ENCODE peak calls at places on chromosomes 6 and 20, in six cellular contexts. One of them, this sample, is unnamed.
A peak's percentile ranks its signal among the peaks of the same experiment; 100 is the strongest.

GRCh38 chr6:6497541-6497940 is 91.0 kb upstream of the LY86 start:
- DNase-seq in AG09309: no peak
- DNase-seq in GM06990: no peak
- DNase-seq in vagina: no peak
- DNase-seq in Peyer's patch: no peak
- DNase-seq in NB4: no peak
- DNase-seq in this sample: no peak

GRCh38 chr6:157304840-157305675 is 18.3 kb downstream of the TMEM242 start:
- DNase-seq in AG09309: no peak
- DNase-seq in GM06990: no peak
- DNase-seq in vagina: no peak
- DNase-seq in Peyer's patch: no peak
- DNase-seq in NB4: peak; percentile 73
- DNase-seq in this sample: peak; percentile 37

GRCh38 chr6:4965506-4966389 is 38.1 kb downstream of the RPP40 start:
- DNase-seq in AG09309: no peak
- DNase-seq in GM06990: no peak
- DNase-seq in vagina: no peak
- DNase-seq in Peyer's patch: no peak
- DNase-seq in NB4: peak; percentile 49
- DNase-seq in this sample: no peak

GRCh38 chr6:25962368-25963127 is at the start of gene TRIM38:
- DNase-seq in AG09309: peak; percentile 85
- DNase-seq in GM06990: peak; percentile 73
- DNase-seq in vagina: peak; percentile 94
- DNase-seq in Peyer's patch: peak; percentile 95
- DNase-seq in NB4: peak; percentile 97
- DNase-seq in this sample: peak; percentile 94

GRCh38 chr20:6583134-6583738 is 184.2 kb upstream of the BMP2 start:
- DNase-seq in AG09309: no peak
- DNase-seq in GM06990: no peak
- DNase-seq in vagina: no peak
- DNase-seq in Peyer's patch: no peak
- DNase-seq in NB4: peak; percentile 92
- DNase-seq in this sample: peak; percentile 60

GRCh38 chr6:53979468-53980067 is 131.7 kb upstream of the MLIP start:
- DNase-seq in AG09309: no peak
- DNase-seq in GM06990: no peak
- DNase-seq in vagina: no peak
- DNase-seq in Peyer's patch: no peak
- DNase-seq in NB4: peak; percentile 57
- DNase-seq in this sample: peak; percentile 70

GRCh38 chr20:46939031-46939430 is 44.4 kb downstream of the EYA2 start:
- DNase-seq in AG09309: no peak
- DNase-seq in GM06990: no peak
- DNase-seq in vagina: no peak
- DNase-seq in Peyer's patch: no peak
- DNase-seq in NB4: peak; percentile 43
- DNase-seq in this sample: no peak

GRCh38 chr6:166591961-166592520 is 5.6 kb upstream of the RAMACL start:
- DNase-seq in AG09309: no peak
- DNase-seq in GM06990: no peak
- DNase-seq in vagina: no peak
- DNase-seq in Peyer's patch: no peak
- DNase-seq in NB4: no peak
- DNase-seq in this sample: no peak

GRCh38 chr6:155738602-155739001 is 283.0 kb upstream of the NOX3 start:
- DNase-seq in AG09309: no peak
- DNase-seq in GM06990: no peak
- DNase-seq in vagina: no peak
- DNase-seq in Peyer's patch: no peak
- DNase-seq in NB4: no peak
- DNase-seq in this sample: no peak

GRCh38 chr6:105301756-105302616 is 100.9 kb downstream of the PREP start:
- DNase-seq in AG09309: no peak
- DNase-seq in GM06990: no peak
- DNase-seq in vagina: no peak
- DNase-seq in Peyer's patch: no peak
- DNase-seq in NB4: no peak
- DNase-seq in this sample: no peak

GRCh38 chr6:1110935-1111334 is 201.0 kb upstream of the FOXQ1 start:
- DNase-seq in AG09309: no peak
- DNase-seq in GM06990: no peak
- DNase-seq in vagina: peak; percentile 86
- DNase-seq in Peyer's patch: no peak
- DNase-seq in NB4: no peak
- DNase-seq in this sample: no peak

GRCh38 chr20:51930775-51931174 is 128.5 kb upstream of the SALL4 start:
- DNase-seq in AG09309: peak; percentile 10
- DNase-seq in GM06990: no peak
- DNase-seq in vagina: no peak
- DNase-seq in Peyer's patch: no peak
- DNase-seq in NB4: peak; percentile 17
- DNase-seq in this sample: peak; percentile 87

GRCh38 chr20:19968488-19969073 is 48.6 kb upstream of the NAA20 start:
- DNase-seq in AG09309: no peak
- DNase-seq in GM06990: no peak
- DNase-seq in vagina: no peak
- DNase-seq in Peyer's patch: peak; percentile 14
- DNase-seq in NB4: no peak
- DNase-seq in this sample: no peak

GRCh38 chr6:28807682-28808280 is 116.0 kb downstream of the TRIM27 start:
- DNase-seq in AG09309: no peak
- DNase-seq in GM06990: peak; percentile 49
- DNase-seq in vagina: no peak
- DNase-seq in Peyer's patch: no peak
- DNase-seq in NB4: peak; percentile 77
- DNase-seq in this sample: peak; percentile 58

GRCh38 chr20:59765599-59766177 is 161.3 kb downstream of the PHACTR3 start:
- DNase-seq in AG09309: no peak
- DNase-seq in GM06990: no peak
- DNase-seq in vagina: no peak
- DNase-seq in Peyer's patch: no peak
- DNase-seq in NB4: peak; percentile 66
- DNase-seq in this sample: no peak

GRCh38 chr20:17648306-17648646 is 33.8 kb downstream of the RRBP1 start:
- DNase-seq in AG09309: no peak
- DNase-seq in GM06990: no peak
- DNase-seq in vagina: no peak
- DNase-seq in Peyer's patch: no peak
- DNase-seq in NB4: peak; percentile 90
- DNase-seq in this sample: no peak

GRCh38 chr20:41169791-41170351 is 32.5 kb downstream of the PLCG1 start:
- DNase-seq in AG09309: peak; percentile 20
- DNase-seq in GM06990: no peak
- DNase-seq in vagina: no peak
- DNase-seq in Peyer's patch: no peak
- DNase-seq in NB4: no peak
- DNase-seq in this sample: peak; percentile 50

GRCh38 chr6:47455533-47456209 is 21.9 kb upstream of the CD2AP start:
- DNase-seq in AG09309: no peak
- DNase-seq in GM06990: peak; percentile 38
- DNase-seq in vagina: no peak
- DNase-seq in Peyer's patch: no peak
- DNase-seq in NB4: no peak
- DNase-seq in this sample: no peak

GRCh38 chr6:137697267-137697938 is 169.7 kb upstream of the TNFAIP3 start:
- DNase-seq in AG09309: no peak
- DNase-seq in GM06990: no peak
- DNase-seq in vagina: no peak
- DNase-seq in Peyer's patch: no peak
- DNase-seq in NB4: no peak
- DNase-seq in this sample: peak; percentile 94

GRCh38 chr6:158457616-158458278 is 102.1 kb upstream of the TMEM181 start:
- DNase-seq in AG09309: no peak
- DNase-seq in GM06990: no peak
- DNase-seq in vagina: no peak
- DNase-seq in Peyer's patch: no peak
- DNase-seq in NB4: no peak
- DNase-seq in this sample: no peak

GRCh38 chr20:49575551-49576060 is 7.7 kb upstream of the PTGIS start:
- DNase-seq in AG09309: no peak
- DNase-seq in GM06990: no peak
- DNase-seq in vagina: peak; percentile 70
- DNase-seq in Peyer's patch: no peak
- DNase-seq in NB4: no peak
- DNase-seq in this sample: peak; percentile 77

GRCh38 chr6:151763938-151764680 is 43.4 kb upstream of the ESR1 start:
- DNase-seq in AG09309: peak; percentile 66
- DNase-seq in GM06990: peak; percentile 34
- DNase-seq in vagina: peak; percentile 94
- DNase-seq in Peyer's patch: peak; percentile 34
- DNase-seq in NB4: peak; percentile 59
- DNase-seq in this sample: peak; percentile 97

GRCh38 chr6:151765444-151765886 is 42.0 kb upstream of the ESR1 start:
- DNase-seq in AG09309: peak; percentile 76
- DNase-seq in GM06990: peak; percentile 26
- DNase-seq in vagina: no peak
- DNase-seq in Peyer's patch: peak; percentile 25
- DNase-seq in NB4: peak; percentile 59
- DNase-seq in this sample: peak; percentile 97

GRCh38 chr6:151762817-151763216 is 44.7 kb upstream of the ESR1 start:
- DNase-seq in AG09309: no peak
- DNase-seq in GM06990: no peak
- DNase-seq in vagina: no peak
- DNase-seq in Peyer's patch: no peak
- DNase-seq in NB4: no peak
- DNase-seq in this sample: no peak

GRCh38 chr6:151760486-151760885 is 47.0 kb upstream of the ESR1 start:
- DNase-seq in AG09309: no peak
- DNase-seq in GM06990: no peak
- DNase-seq in vagina: no peak
- DNase-seq in Peyer's patch: no peak
- DNase-seq in NB4: no peak
- DNase-seq in this sample: no peak

DNA sequence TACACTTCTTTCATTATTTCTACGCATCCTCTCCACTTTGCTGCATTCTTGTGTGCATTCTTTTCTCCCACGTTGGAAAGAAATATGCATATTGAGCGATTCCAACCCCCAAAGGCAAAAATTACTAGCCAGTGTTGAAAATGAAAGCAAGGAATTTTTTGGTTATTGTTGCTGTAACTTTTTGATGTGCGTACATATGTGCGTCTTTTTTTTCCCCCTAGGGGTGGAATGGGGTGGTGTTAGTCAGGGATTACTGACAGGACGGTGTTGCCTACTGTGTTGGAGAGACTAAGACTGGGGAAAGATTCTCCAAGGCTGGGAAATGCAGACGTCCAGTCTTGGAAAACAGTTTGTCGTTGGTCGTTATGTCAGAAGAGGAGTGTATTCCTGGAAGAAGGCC is 44.2 kb upstream of the ESR1 start:
- DNase-seq in AG09309: no peak
- DNase-seq in GM06990: no peak
- DNase-seq in vagina: no peak
- DNase-seq in Peyer's patch: no peak
- DNase-seq in NB4: no peak
- DNase-seq in this sample: peak; percentile 85
- TF ChIP-seq CTCF in AG09309: peak; percentile 59
- TF ChIP-seq CTCF in GM06990: no peak
- TF ChIP-seq CTCF in vagina: peak; percentile 26
- TF ChIP-seq CTCF in Peyer's patch: peak; percentile 10
- TF ChIP-seq CTCF in NB4: no peak
- TF ChIP-seq CTCF in this sample: peak; percentile 74

DNA sequence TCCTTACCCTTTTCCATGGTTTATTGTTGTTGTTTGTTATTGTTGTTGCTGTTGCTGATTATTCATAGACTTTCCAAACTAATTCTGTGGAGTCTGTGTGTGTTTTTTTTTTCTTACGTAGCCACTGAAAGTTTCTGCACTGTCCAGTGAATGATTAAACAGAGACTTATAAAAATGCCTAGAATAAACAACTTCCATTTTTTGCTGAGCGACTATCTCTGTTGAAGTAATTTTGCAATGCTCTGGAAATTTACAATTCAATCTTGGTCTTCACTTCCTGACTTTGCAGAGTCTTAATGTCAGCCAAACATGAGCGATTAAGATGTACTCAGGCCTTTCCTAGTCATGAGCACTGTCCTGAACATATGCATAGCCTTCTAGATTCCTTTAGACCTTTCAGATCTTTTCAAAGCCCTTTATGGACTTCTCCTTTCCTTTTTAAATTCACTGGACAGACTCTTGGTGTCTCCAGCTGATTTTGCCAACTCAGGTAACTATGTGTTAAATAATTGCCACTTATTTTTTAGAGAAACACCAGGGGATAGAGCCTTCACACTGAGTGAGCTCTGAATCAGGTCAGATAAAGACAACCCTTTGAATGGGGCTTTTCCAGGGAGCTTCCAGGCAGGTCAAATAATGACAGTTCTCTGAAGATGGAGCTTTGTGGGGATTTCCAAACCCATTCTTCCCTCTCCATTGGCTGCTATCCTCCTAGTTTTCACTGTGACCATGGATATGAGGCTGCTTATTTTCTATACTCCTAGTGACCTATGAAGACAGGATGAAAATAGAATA is 622.8 kb upstream of the EPHA7 start:
- DNase-seq in AG09309: no peak
- DNase-seq in GM06990: no peak
- DNase-seq in vagina: no peak
- DNase-seq in Peyer's patch: no peak
- DNase-seq in NB4: no peak
- DNase-seq in this sample: no peak
- H3K4me3 ChIP-seq in AG09309: no peak overlapping the region
- H3K4me3 ChIP-seq in GM06990: no peak overlapping the region
- H3K4me3 ChIP-seq in vagina: no peak overlapping the region
- H3K4me3 ChIP-seq in Peyer's patch: no peak overlapping the region
- H3K4me3 ChIP-seq in NB4: no peak overlapping the region
- H3K4me3 ChIP-seq in this sample: no peak overlapping the region

DNA sequence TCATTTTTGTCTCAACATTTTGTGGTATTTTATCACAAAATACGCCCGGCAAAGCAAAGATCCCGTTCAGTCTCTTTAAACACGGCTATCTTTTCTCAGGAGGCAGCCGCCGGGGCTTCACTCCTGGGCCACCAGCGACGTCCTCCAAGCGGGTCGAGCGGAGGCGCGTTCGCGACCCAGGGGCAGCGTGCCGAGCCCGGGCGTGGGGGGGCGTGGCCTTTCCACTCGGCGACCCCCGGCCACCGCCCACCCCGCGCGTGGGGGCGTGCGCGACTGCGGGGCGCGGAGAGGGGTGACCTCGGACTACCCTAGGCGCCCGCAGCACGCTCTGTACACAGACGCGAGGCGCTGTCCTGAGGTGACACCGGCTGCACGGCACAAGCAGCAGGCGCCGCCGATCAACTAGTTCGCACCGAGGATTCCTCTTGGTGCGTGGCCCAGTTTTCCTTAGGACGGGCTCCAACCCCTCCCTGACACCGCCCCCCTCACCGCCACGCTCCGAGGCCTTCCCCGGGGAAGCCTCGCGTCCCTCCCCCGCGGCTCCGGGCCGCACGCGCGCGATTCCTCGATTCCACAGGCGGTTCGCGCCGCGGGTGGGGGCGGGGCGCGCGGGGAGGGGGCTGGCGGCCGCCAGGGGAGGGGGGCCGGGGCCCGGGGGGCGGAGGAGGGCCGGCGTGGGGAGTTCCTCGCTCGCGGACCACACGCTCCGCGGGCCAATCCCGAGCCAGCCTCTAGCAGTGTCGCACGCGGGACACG is 1.1 kb upstream of the JARID2 start:
- DNase-seq in AG09309: no peak
- DNase-seq in GM06990: peak; percentile 73
- DNase-seq in vagina: no peak
- DNase-seq in Peyer's patch: peak; percentile 78
- DNase-seq in NB4: peak; percentile 84
- DNase-seq in this sample: peak; percentile 75
- TF ChIP-seq CTCF in AG09309: no peak
- TF ChIP-seq CTCF in GM06990: no peak
- TF ChIP-seq CTCF in vagina: no peak
- TF ChIP-seq CTCF in Peyer's patch: peak; percentile 11
- TF ChIP-seq CTCF in NB4: no peak
- TF ChIP-seq CTCF in this sample: no peak

GRCh38 chr20:58179432-58180099 is 48.9 kb downstream of the ANKRD60 start:
- DNase-seq in AG09309: no peak
- DNase-seq in GM06990: peak; percentile 58
- DNase-seq in vagina: no peak
- DNase-seq in Peyer's patch: no peak
- DNase-seq in NB4: peak; percentile 61
- DNase-seq in this sample: peak; percentile 18
- H3K4me3 ChIP-seq in AG09309: peak overlapping the region; percentile 33
- H3K4me3 ChIP-seq in GM06990: no peak overlapping the region
- H3K4me3 ChIP-seq in vagina: peak overlapping the region; percentile 24
- H3K4me3 ChIP-seq in Peyer's patch: peak overlapping the region; percentile 33
- H3K4me3 ChIP-seq in NB4: no peak overlapping the region
- H3K4me3 ChIP-seq in this sample: peak overlapping the region; percentile 43

This sample was measured in fibroblast of the aortic adventitia.